ENCODE peak calls at places on chromosomes 2 and 18, in four cellular contexts. N is ACHN, D is NCI-H1417, E is activated T-cell treated with anti-CD3 and anti-CD28 coated beads for 4 hours. Y is an unnamed sample.

GRCh38 chr18:48003426-48004349 is 73.2 kb upstream of the SMAD2 start:
- DNase-seq in N (peak; percentile 41), D (no peak), E (no peak), Y (no peak)

GRCh38 chr2:222074674-222075073 is 224.1 kb downstream of the PAX3 start:
- DNase-seq in N (no peak), D (no peak), E (no peak), Y (no peak)

GRCh38 chr2:205925373-205926337 is 160.3 kb downstream of the INO80D start:
- DNase-seq in N (peak; percentile 68), D (peak; percentile 57), E (peak; percentile 51), Y (peak; percentile 64)

GRCh38 chr2:136013962-136014361 is 28.5 kb upstream of the DARS1 start:
- DNase-seq in N (peak; percentile 38), D (no peak), E (no peak), Y (no peak)

GRCh38 chr2:158497486-158497885 is 40.7 kb downstream of the PKP4 start:
- DNase-seq in N (peak; percentile 61), D (no peak), E (no peak), Y (no peak)

GRCh38 chr2:102043560-102043959 is 51.8 kb downstream of the IL1R2 start:
- DNase-seq in N (no peak), D (no peak), E (no peak), Y (no peak)

GRCh38 chr2:121094845-121095244 is 190.2 kb downstream of the TFCP2L1 start:
- DNase-seq in N (no peak), D (no peak), E (no peak), Y (no peak)

GRCh38 chr2:94873362-94874276 is 2.4 kb downstream of the TEKT4 start:
- DNase-seq in N (no peak), D (no peak), E (no peak), Y (no peak)

GRCh38 chr2:120389036-120389391 is 43.1 kb downstream of the INHBB start:
- DNase-seq in N (no peak), D (no peak), E (no peak), Y (peak; percentile 18)

Y was measured in CD14-positive monocyte.